ENCODE peak calls at places on chromosomes 2 and 18, in six cellular contexts. One of them, this sample, is unnamed.

GRCh38 chr18:51160646-51161045 is 36.8 kb downstream of the MEX3C start:
- DNase-seq in GM23248: no peak
- DNase-seq in fibroblast of lung: no peak
- DNase-seq in HepG2: no peak
- DNase-seq in neuronal stem cell: no peak
- DNase-seq in K562: no peak
- DNase-seq in this sample: no peak

GRCh38 chr2:70779911-70780580 is 10.4 kb downstream of the FIGLA start:
- DNase-seq in GM23248: peak; percentile 86
- DNase-seq in fibroblast of lung: no peak
- DNase-seq in HepG2: no peak
- DNase-seq in neuronal stem cell: no peak
- DNase-seq in K562: no peak
- DNase-seq in this sample: no peak

GRCh38 chr2:28658369-28658768 is 93.3 kb upstream of the PPP1CB start:
- DNase-seq in GM23248: peak; percentile 68
- DNase-seq in fibroblast of lung: peak; percentile 87
- DNase-seq in HepG2: no peak
- DNase-seq in neuronal stem cell: no peak
- DNase-seq in K562: no peak
- DNase-seq in this sample: no peak

GRCh38 chr2:200482194-200482593 is 27.7 kb downstream of the KCTD18 start:
- DNase-seq in GM23248: no peak
- DNase-seq in fibroblast of lung: no peak
- DNase-seq in HepG2: peak; percentile 75
- DNase-seq in neuronal stem cell: no peak
- DNase-seq in K562: no peak
- DNase-seq in this sample: no peak

GRCh38 chr2:5592906-5593305 is 99.3 kb upstream of the SOX11 start:
- DNase-seq in GM23248: no peak
- DNase-seq in fibroblast of lung: peak; percentile 56
- DNase-seq in HepG2: no peak
- DNase-seq in neuronal stem cell: no peak
- DNase-seq in K562: no peak
- DNase-seq in this sample: no peak

GRCh38 chr2:198863655-198864054 is 594.1 kb downstream of the SATB2 start:
- DNase-seq in GM23248: peak; percentile 12
- DNase-seq in fibroblast of lung: peak; percentile 61
- DNase-seq in HepG2: no peak
- DNase-seq in neuronal stem cell: no peak
- DNase-seq in K562: no peak
- DNase-seq in this sample: no peak

GRCh38 chr18:24530630-24531111 is 70.2 kb downstream of the HRH4 start:
- DNase-seq in GM23248: peak; percentile 78
- DNase-seq in fibroblast of lung: peak; percentile 14
- DNase-seq in HepG2: no peak
- DNase-seq in neuronal stem cell: no peak
- DNase-seq in K562: no peak
- DNase-seq in this sample: no peak

GRCh38 chr18:79566841-79567370 is 112.7 kb upstream of the CTDP1 start:
- DNase-seq in GM23248: no peak
- DNase-seq in fibroblast of lung: no peak
- DNase-seq in HepG2: no peak
- DNase-seq in neuronal stem cell: no peak
- DNase-seq in K562: no peak
- DNase-seq in this sample: no peak

GRCh38 chr2:221347471-221347870 is 224.6 kb downstream of the EPHA4 start:
- DNase-seq in GM23248: peak; percentile 77
- DNase-seq in fibroblast of lung: no peak
- DNase-seq in HepG2: no peak
- DNase-seq in neuronal stem cell: no peak
- DNase-seq in K562: no peak
- DNase-seq in this sample: no peak

GRCh38 chr2:53315170-53315569 is 452.4 kb upstream of the CHAC2 start:
- DNase-seq in GM23248: no peak
- DNase-seq in fibroblast of lung: no peak
- DNase-seq in HepG2: no peak
- DNase-seq in neuronal stem cell: no peak
- DNase-seq in K562: no peak
- DNase-seq in this sample: no peak

GRCh38 chr2:103667335-103667884 is 905.6 kb downstream of the TMEM182 start:
- DNase-seq in GM23248: no peak
- DNase-seq in fibroblast of lung: no peak
- DNase-seq in HepG2: no peak
- DNase-seq in neuronal stem cell: no peak
- DNase-seq in K562: no peak
- DNase-seq in this sample: no peak

GRCh38 chr18:48868468-48869466 is 82.0 kb downstream of the SMAD7 start:
- DNase-seq in GM23248: peak; percentile 35
- DNase-seq in fibroblast of lung: no peak
- DNase-seq in HepG2: peak; percentile 69
- DNase-seq in neuronal stem cell: no peak
- DNase-seq in K562: no peak
- DNase-seq in this sample: no peak

GRCh38 chr2:45607701-45608100 is 3.4 kb downstream of the SRBD1 start:
- DNase-seq in GM23248: peak; percentile 53
- DNase-seq in fibroblast of lung: no peak
- DNase-seq in HepG2: peak; percentile 45
- DNase-seq in neuronal stem cell: peak; percentile 23
- DNase-seq in K562: peak; percentile 55
- DNase-seq in this sample: no peak

GRCh38 chr2:166090900-166091299 is 36.9 kb downstream of the SCN1A start:
- DNase-seq in GM23248: no peak
- DNase-seq in fibroblast of lung: peak; percentile 83
- DNase-seq in HepG2: no peak
- DNase-seq in neuronal stem cell: no peak
- DNase-seq in K562: no peak
- DNase-seq in this sample: no peak

GRCh38 chr18:8696749-8697211 is 8.6 kb upstream of the MTCL1 start:
- DNase-seq in GM23248: peak; percentile 76
- DNase-seq in fibroblast of lung: peak; percentile 60
- DNase-seq in HepG2: peak; percentile 24
- DNase-seq in neuronal stem cell: peak; percentile 50
- DNase-seq in K562: peak; percentile 87
- DNase-seq in this sample: peak; percentile 82

GRCh38 chr18:23284629-23285028 is 149.3 kb downstream of the CABLES1 start:
- DNase-seq in GM23248: no peak
- DNase-seq in fibroblast of lung: no peak
- DNase-seq in HepG2: no peak
- DNase-seq in neuronal stem cell: no peak
- DNase-seq in K562: no peak
- DNase-seq in this sample: no peak
- H3K9ac ChIP-seq in GM23248: no peak overlapping the region
- H3K9ac ChIP-seq in fibroblast of lung: no peak overlapping the region
- H3K9ac ChIP-seq in HepG2: no peak overlapping the region
- H3K9ac ChIP-seq in neuronal stem cell: no peak overlapping the region
- H3K9ac ChIP-seq in K562: no peak overlapping the region
- H3K9ac ChIP-seq in this sample: no peak overlapping the region

DNA sequence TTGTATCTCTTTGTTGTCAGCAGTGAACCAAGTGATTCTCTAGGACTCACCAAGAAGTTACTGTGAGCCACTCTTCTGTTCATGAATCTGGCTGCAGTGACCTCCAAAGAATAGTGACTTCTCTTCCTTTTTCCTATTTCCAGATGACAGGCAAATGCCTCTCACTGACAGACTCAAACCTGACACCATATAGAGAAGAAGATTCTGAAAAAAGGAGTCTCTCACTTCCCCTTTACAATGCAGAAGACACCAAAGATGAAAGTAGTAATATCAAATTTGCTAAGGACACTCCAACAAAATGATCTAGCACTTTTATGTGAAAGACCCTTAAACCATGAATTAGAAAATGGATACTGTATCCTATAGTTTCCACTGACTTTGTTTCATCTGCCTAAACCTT is 44.4 kb upstream of the SETBP1 start:
- DNase-seq in GM23248: no peak
- DNase-seq in fibroblast of lung: no peak
- DNase-seq in HepG2: no peak
- DNase-seq in neuronal stem cell: no peak
- DNase-seq in K562: no peak
- DNase-seq in this sample: no peak
- H3K27ac ChIP-seq in GM23248: no peak overlapping the region
- H3K27ac ChIP-seq in fibroblast of lung: no peak overlapping the region
- H3K27ac ChIP-seq in HepG2: no peak overlapping the region
- H3K27ac ChIP-seq in neuronal stem cell: no peak overlapping the region
- H3K27ac ChIP-seq in K562: no peak overlapping the region
- H3K27ac ChIP-seq in this sample: no peak overlapping the region

DNA sequence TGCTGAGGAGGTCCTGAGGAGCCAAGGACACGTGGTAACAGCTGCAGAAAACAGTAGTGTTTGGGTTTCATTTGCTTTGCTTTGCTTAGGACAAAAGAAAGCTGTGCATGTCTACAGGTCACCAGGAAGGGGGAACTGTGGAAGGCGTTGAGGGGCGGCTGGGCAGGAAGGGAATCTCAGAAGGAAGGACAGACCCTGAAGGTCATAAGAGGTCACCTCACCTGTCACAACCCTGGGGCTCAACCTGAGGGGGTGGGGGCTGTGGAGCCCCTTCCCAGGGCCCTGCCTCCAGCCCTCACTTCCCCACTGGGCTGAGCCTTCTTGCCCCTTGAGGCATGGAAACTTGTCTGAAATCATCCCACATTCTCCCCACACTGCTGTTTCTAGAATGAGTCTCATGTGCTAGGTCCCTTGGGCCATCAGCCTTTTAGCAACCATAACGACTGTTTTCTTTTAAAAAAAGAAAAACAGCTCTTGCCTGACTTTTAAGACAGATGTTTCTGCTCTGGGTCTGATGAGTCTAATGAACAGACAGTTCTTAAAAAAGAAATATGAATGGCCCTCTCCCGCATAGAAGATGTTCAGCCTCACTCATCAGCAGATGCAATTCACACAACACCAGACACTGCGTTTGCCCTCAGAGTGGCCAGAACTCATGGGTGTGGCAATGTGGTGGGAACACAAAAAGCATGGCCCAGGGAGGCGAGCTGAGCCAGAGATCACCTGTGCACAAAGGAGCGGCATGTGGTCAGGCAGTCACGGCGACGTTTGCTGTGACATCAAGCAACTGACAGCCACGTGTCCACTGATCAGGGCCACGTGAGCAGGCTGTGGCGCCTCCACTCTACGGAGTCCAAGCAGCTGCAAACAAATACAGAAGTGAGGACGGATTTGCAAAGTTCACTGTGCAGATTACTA is 84.0 kb downstream of the SEPTIN10 start:
- DNase-seq in GM23248: peak; percentile 26
- DNase-seq in fibroblast of lung: no peak
- DNase-seq in HepG2: no peak
- DNase-seq in neuronal stem cell: no peak
- DNase-seq in K562: no peak
- DNase-seq in this sample: no peak
- H3K9ac ChIP-seq in GM23248: no peak overlapping the region
- H3K9ac ChIP-seq in fibroblast of lung: no peak overlapping the region
- H3K9ac ChIP-seq in HepG2: no peak overlapping the region
- H3K9ac ChIP-seq in neuronal stem cell: no peak overlapping the region
- H3K9ac ChIP-seq in K562: no peak overlapping the region
- H3K9ac ChIP-seq in this sample: no peak overlapping the region

GRCh38 chr2:196601430-196602306 is 37.8 kb upstream of the CCDC150 start:
- DNase-seq in GM23248: peak; percentile 100
- DNase-seq in fibroblast of lung: peak; percentile 89
- DNase-seq in HepG2: no peak
- DNase-seq in neuronal stem cell: no peak
- DNase-seq in K562: peak; percentile 38
- DNase-seq in this sample: no peak
- H3K27ac ChIP-seq in GM23248: peak overlapping the region; percentile 96
- H3K27ac ChIP-seq in fibroblast of lung: peak overlapping the region; percentile 83
- H3K27ac ChIP-seq in HepG2: no peak overlapping the region
- H3K27ac ChIP-seq in neuronal stem cell: no peak overlapping the region
- H3K27ac ChIP-seq in K562: peak overlapping the region; percentile 31
- H3K27ac ChIP-seq in this sample: no peak overlapping the region

GRCh38 chr2:203672856-203673255 is 33.6 kb upstream of the CD28 start:
- DNase-seq in GM23248: no peak
- DNase-seq in fibroblast of lung: peak; percentile 22
- DNase-seq in HepG2: no peak
- DNase-seq in neuronal stem cell: no peak
- DNase-seq in K562: no peak
- DNase-seq in this sample: no peak
- H3K9ac ChIP-seq in GM23248: no peak overlapping the region
- H3K9ac ChIP-seq in fibroblast of lung: no peak overlapping the region
- H3K9ac ChIP-seq in HepG2: no peak overlapping the region
- H3K9ac ChIP-seq in neuronal stem cell: no peak overlapping the region
- H3K9ac ChIP-seq in K562: no peak overlapping the region
- H3K9ac ChIP-seq in this sample: no peak overlapping the region